ENCODE peak calls at places on chromosome 13, in nine cellular contexts. P, H, K, T, U, Z, F, D and I are unnamed samples.

GRCh38 chr13:46598140-46598819 is 45.3 kb downstream of the LRCH1 start:
- DNase-seq in P (peak; percentile 83), H (no peak), K (no peak), T (no peak), U (no peak), Z (no peak), F (no peak), D (no peak), I (no peak)

GRCh38 chr13:18628428-18628827 is 553.2 kb downstream of the TUBA3C start:
- DNase-seq in P (no peak), H (no peak), K (no peak), T (no peak), U (no peak), Z (peak; percentile 21), F (no peak), D (no peak), I (peak; percentile 0)

GRCh38 chr13:68019901-68020300 is 789.8 kb upstream of the PCDH9 start:
- DNase-seq in P (no peak), H (no peak), K (no peak), T (no peak), U (no peak), Z (no peak), F (no peak), D (no peak), I (no peak)

GRCh38 chr13:97855570-97855970 is 97.9 kb upstream of the IPO5 start:
- DNase-seq in P (peak; percentile 39), H (no peak), K (peak; percentile 87), T (peak; percentile 53), U (peak; percentile 2), Z (peak; percentile 27), F (no peak), D (no peak), I (peak; percentile 45)

GRCh38 chr13:93227906-93228801 is 1.5 kb downstream of the GPC6 start:
- DNase-seq in P (no peak), H (peak; percentile 68), K (peak; percentile 88), T (peak; percentile 89), U (peak; percentile 14), Z (peak; percentile 36), F (no peak), D (peak; percentile 54), I (peak; percentile 77)

GRCh38 chr13:32471187-32471922 is 43.4 kb upstream of the N4BP2L1 start:
- DNase-seq in P (no peak), H (no peak), K (no peak), T (no peak), U (no peak), Z (no peak), F (no peak), D (peak; percentile 45), I (peak; percentile 68)

GRCh38 chr13:99390601-99391000 is 83.4 kb upstream of the GPR183 start:
- DNase-seq in P (no peak), H (no peak), K (no peak), T (no peak), U (no peak), Z (no peak), F (no peak), D (no peak), I (no peak)

GRCh38 chr13:111011899-111012298 is 97.0 kb upstream of the ANKRD10 start:
- DNase-seq in P (no peak), H (no peak), K (no peak), T (no peak), U (no peak), Z (no peak), F (no peak), D (no peak), I (peak; percentile 29)

GRCh38 chr13:23993439-23993980 is 96.2 kb upstream of the C1QTNF9B start:
- DNase-seq in P (no peak), H (no peak), K (peak; percentile 24), T (no peak), U (no peak), Z (no peak), F (no peak), D (no peak), I (no peak)

GRCh38 chr13:62280590-62280989 is 864.9 kb upstream of the PCDH20 start:
- DNase-seq in P (no peak), H (no peak), K (no peak), T (no peak), U (no peak), Z (no peak), F (no peak), D (no peak), I (no peak)

GRCh38 chr13:40190656-40191100 is 475.8 kb downstream of the FOXO1 start:
- DNase-seq in P (no peak), H (peak; percentile 58), K (peak; percentile 68), T (peak; percentile 55), U (no peak), Z (no peak), F (peak; percentile 85), D (peak; percentile 51), I (peak; percentile 80)

GRCh38 chr13:32164622-32165268 is 133.2 kb downstream of the FRY start:
- DNase-seq in P (no peak), H (no peak), K (peak; percentile 60), T (peak; percentile 57), U (no peak), Z (no peak), F (no peak), D (no peak), I (peak; percentile 13)

GRCh38 chr13:93227280-93227905 is 786 bp downstream of the GPC6 start:
- DNase-seq in P (no peak), H (no peak), K (peak; percentile 56), T (peak; percentile 78), U (no peak), Z (no peak), F (no peak), D (no peak), I (peak; percentile 55)

GRCh38 chr13:32098275-32098674 is 66.7 kb downstream of the FRY start:
- DNase-seq in P (no peak), H (no peak), K (peak; percentile 18), T (no peak), U (no peak), Z (no peak), F (no peak), D (no peak), I (no peak)

GRCh38 chr13:35882722-35883497 is 248.3 kb downstream of the DCLK1 start:
- DNase-seq in P (no peak), H (no peak), K (peak; percentile 31), T (no peak), U (no peak), Z (no peak), F (no peak), D (no peak), I (no peak)

GRCh38 chr13:36992362-36992761 is 6.8 kb downstream of the ALG5 start:
- DNase-seq in P (no peak), H (no peak), K (no peak), T (no peak), U (no peak), Z (no peak), F (no peak), D (no peak), I (no peak)

GRCh38 chr13:86870388-86870966 is 800.7 kb upstream of the SLITRK5 start:
- DNase-seq in P (no peak), H (no peak), K (no peak), T (no peak), U (no peak), Z (no peak), F (no peak), D (no peak), I (no peak)

GRCh38 chr13:44174769-44175425 is 198.7 kb upstream of the SERP2 start:
- DNase-seq in P (peak; percentile 12), H (no peak), K (peak; percentile 90), T (no peak), U (no peak), Z (no peak), F (no peak), D (no peak), I (peak; percentile 94)

GRCh38 chr13:99339736-99340392 is 32.7 kb upstream of the GPR183 start:
- DNase-seq in P (no peak), H (no peak), K (peak; percentile 30), T (no peak), U (no peak), Z (no peak), F (peak; percentile 56), D (no peak), I (no peak)

GRCh38 chr13:102042746-102043145 is 359.1 kb downstream of the FGF14 start:
- DNase-seq in P (no peak), H (no peak), K (no peak), T (no peak), U (no peak), Z (no peak), F (no peak), D (no peak), I (no peak)

GRCh38 chr13:20182231-20182846 is 10.4 kb downstream of the GJB2 start:
- DNase-seq in P (peak; percentile 52), H (no peak), K (peak; percentile 74), T (peak; percentile 68), U (no peak), Z (peak; percentile 31), F (peak; percentile 29), D (no peak), I (no peak)

GRCh38 chr13:40272776-40273139 is 393.7 kb downstream of the FOXO1 start:
- DNase-seq in P (no peak), H (no peak), K (peak; percentile 47), T (no peak), U (no peak), Z (no peak), F (no peak), D (no peak), I (no peak)

GRCh38 chr13:40812724-40813445 is 23.5 kb downstream of the SLC25A15 start:
- DNase-seq in P (no peak), H (no peak), K (peak; percentile 38), T (no peak), U (no peak), Z (no peak), F (no peak), D (no peak), I (peak; percentile 79)

GRCh38 chr13:56457535-56458200 is 683.0 kb upstream of the PRR20A start:
- DNase-seq in P (no peak), H (no peak), K (no peak), T (no peak), U (no peak), Z (no peak), F (no peak), D (no peak), I (no peak)

GRCh38 chr13:77033717-77034302 is 6.9 kb upstream of the FBXL3 start:
- DNase-seq in P (no peak), H (no peak), K (no peak), T (no peak), U (no peak), Z (no peak), F (no peak), D (no peak), I (no peak)

GRCh38 chr13:75052616-75053015 is 429.4 kb downstream of the TBC1D4 start:
- DNase-seq in P (no peak), H (no peak), K (no peak), T (no peak), U (no peak), Z (no peak), F (no peak), D (no peak), I (no peak)

GRCh38 chr13:41707192-41707858 is 250.0 kb downstream of the RGCC start:
- DNase-seq in P (no peak), H (no peak), K (peak; percentile 38), T (no peak), U (no peak), Z (no peak), F (no peak), D (no peak), I (no peak)

GRCh38 chr13:98520674-98521449 is 56.0 kb downstream of the STK24 start:
- DNase-seq in P (no peak), H (no peak), K (no peak), T (no peak), U (no peak), Z (no peak), F (no peak), D (no peak), I (no peak)

GRCh38 chr13:52600666-52601065 is 41.6 kb upstream of the HNRNPA1L2 start:
- DNase-seq in P (no peak), H (no peak), K (peak; percentile 18), T (no peak), U (no peak), Z (no peak), F (no peak), D (no peak), I (no peak)

GRCh38 chr13:49300716-49301589 is 53.2 kb downstream of the CDADC1 start:
- DNase-seq in P (peak; percentile 70), H (peak; percentile 48), K (peak; percentile 76), T (peak; percentile 59), U (peak; percentile 51), Z (peak; percentile 53), F (peak; percentile 49), D (peak; percentile 60), I (peak; percentile 30)

GRCh38 chr13:32838985-32839384 is 177.2 kb upstream of the KL start:
- DNase-seq in P (no peak), H (no peak), K (peak; percentile 14), T (no peak), U (no peak), Z (no peak), F (no peak), D (no peak), I (no peak)